ENCODE peak calls at places on chromosome 10, in seven cellular contexts. H is left ventricle myocardium inferior; I is GM23338; U is ovary; V is CD8-positive, alpha-beta T cell; L is right atrium auricular region; T is pancreas. Q is an unnamed sample. For H3K4me1, the result is how much of the 10 kb centered on the place peaks cover.

GRCh38 chr10:59847888-59848287 is 58.5 kb downstream of the CCDC6 start:
- DNase-seq in H (no peak), I (peak), U (no peak), V (no peak), L (no peak), T (no peak), Q (no peak)

GRCh38 chr10:119658274-119658673 is 7.1 kb downstream of the BAG3 start:
- DNase-seq in H (peak), I (peak), U (peak), V (no peak), L (peak), T (peak), Q (no peak)

GRCh38 chr10:31605846-31606543 is 287.0 kb downstream of the ZEB1 start:
- DNase-seq in H (no peak), I (no peak), U (no peak), V (no peak), L (no peak), T (no peak), Q (no peak)

GRCh38 chr10:115093776-115094361 is 704 bp downstream of the ATRNL1 start:
- DNase-seq in H (no peak), I (peak), U (peak), V (no peak), L (no peak), T (peak), Q (no peak)

GRCh38 chr10:1629326-1630036 is 107.8 kb downstream of the ADARB2 start:
- DNase-seq in H (no peak), I (peak), U (no peak), V (no peak), L (no peak), T (no peak), Q (no peak)

GRCh38 chr10:34739915-34740314 is 75.2 kb downstream of the PARD3 start:
- DNase-seq in H (peak), I (peak), U (peak), V (no peak), L (no peak), T (no peak), Q (no peak)

GRCh38 chr10:33612551-33612950 is 278.1 kb upstream of the NRP1 start:
- DNase-seq in H (no peak), I (no peak), U (no peak), V (no peak), L (no peak), T (no peak), Q (no peak)

GRCh38 chr10:90195288-90195840 is 494.0 kb downstream of the KIF20B start:
- DNase-seq in H (no peak), I (no peak), U (no peak), V (no peak), L (no peak), T (no peak), Q (no peak)

GRCh38 chr10:17144757-17145156 is 15.1 kb upstream of the CUBN start:
- DNase-seq in H (no peak), I (no peak), U (no peak), V (no peak), L (no peak), T (no peak), Q (no peak)

GRCh38 chr10:1198453-1199344 is 142.5 kb downstream of the WDR37 start:
- DNase-seq in H (no peak), I (peak), U (no peak), V (no peak), L (no peak), T (no peak), Q (no peak)

GRCh38 chr10:122461729-122462532 is 578 bp downstream of the HTRA1 start:
- DNase-seq in H (no peak), I (peak), U (peak), V (no peak), L (no peak), T (peak), Q (no peak)

GRCh38 chr10:126110434-126110833 is 214.1 kb downstream of the FANK1 start:
- DNase-seq in H (no peak), I (no peak), U (no peak), V (no peak), L (peak), T (no peak), Q (no peak)

GRCh38 chr10:126115861-126116260 is 219.5 kb downstream of the FANK1 start:
- DNase-seq in H (no peak), I (no peak), U (no peak), V (no peak), L (no peak), T (no peak), Q (no peak)

GRCh38 chr10:126115021-126115610 is 218.8 kb downstream of the FANK1 start:
- DNase-seq in H (no peak), I (no peak), U (no peak), V (no peak), L (no peak), T (no peak), Q (no peak)

GRCh38 chr10:126109893-126110292 is 213.5 kb downstream of the FANK1 start:
- DNase-seq in H (no peak), I (no peak), U (no peak), V (no peak), L (no peak), T (no peak), Q (no peak)

DNA sequence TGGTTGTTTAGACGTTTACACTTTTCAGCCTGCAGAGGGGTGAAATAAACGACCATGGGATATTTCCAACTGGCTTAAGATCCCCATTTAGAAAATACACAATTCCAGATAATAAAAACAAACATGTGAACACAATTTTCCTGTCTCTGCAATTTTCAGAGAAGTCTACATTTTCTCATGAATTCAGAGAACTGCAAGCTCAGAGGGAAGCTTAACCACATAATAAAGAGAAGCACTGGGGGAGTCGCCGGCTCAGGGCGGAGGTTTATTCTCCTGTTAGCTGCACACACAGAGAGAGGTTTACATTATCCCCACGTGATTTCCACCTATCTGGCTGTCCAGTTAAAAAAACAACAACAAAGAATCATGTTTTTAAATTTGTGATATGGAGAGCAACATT is 215.2 kb downstream of the FANK1 start:
- DNase-seq in H (no peak), I (no peak), U (no peak), V (no peak), L (peak), T (no peak), Q (no peak)
- H3K4me1 ChIP-seq in H (under half), I (under half), U (under half), V (under half), L (under half), T (under half), Q (under half)

DNA sequence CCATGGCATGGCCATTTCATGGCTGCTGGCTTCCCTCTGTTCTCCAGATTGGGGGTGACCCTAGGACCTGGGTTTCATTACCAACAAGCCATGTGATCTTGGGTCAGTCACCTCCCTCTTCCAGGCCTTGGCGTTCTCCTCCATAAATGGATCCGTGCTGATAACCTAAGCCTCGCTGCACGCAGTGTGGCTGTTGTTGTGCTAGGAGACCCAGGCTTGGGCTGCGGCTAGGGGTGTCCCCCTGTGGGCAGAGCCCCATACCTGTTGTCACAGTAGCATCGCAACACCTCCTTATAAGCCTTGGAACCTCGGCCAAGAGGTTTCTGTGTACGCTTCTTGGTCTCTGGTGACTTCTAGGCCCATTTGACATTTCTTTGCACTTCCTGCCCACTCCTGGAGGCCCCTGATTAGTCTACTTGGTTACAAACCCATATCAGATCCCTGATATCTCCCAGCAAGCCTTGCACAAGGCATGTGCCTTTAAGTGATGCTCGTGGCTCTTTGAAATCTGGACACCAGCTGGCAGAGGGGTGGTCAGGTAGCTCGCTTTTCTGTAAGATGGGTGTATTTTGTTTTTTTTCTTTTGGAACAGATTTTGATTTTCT is 23.6 kb downstream of the ZMIZ1 start:
- DNase-seq in H (no peak), I (no peak), U (no peak), V (no peak), L (no peak), T (no peak), Q (no peak)
- H3K4me1 ChIP-seq in H (half or more), I (under half), U (under half), V (under half), L (under half), T (half or more), Q (half or more)

GRCh38 chr10:11207276-11207809 is 189.7 kb downstream of the CELF2 start:
- DNase-seq in H (no peak), I (no peak), U (no peak), V (no peak), L (no peak), T (no peak), Q (no peak)

GRCh38 chr10:11208908-11209809 is 191.5 kb downstream of the CELF2 start:
- DNase-seq in H (no peak), I (no peak), U (no peak), V (no peak), L (peak), T (no peak), Q (no peak)

GRCh38 chr10:11208243-11208642 is 190.6 kb downstream of the CELF2 start:
- DNase-seq in H (no peak), I (no peak), U (no peak), V (no peak), L (peak), T (no peak), Q (no peak)

GRCh38 chr10:11210211-11210922 is 192.7 kb downstream of the CELF2 start:
- DNase-seq in H (no peak), I (no peak), U (no peak), V (no peak), L (peak), T (no peak), Q (no peak)

GRCh38 chr10:11209810-11210141 is 192.1 kb downstream of the CELF2 start:
- DNase-seq in H (no peak), I (no peak), U (no peak), V (no peak), L (peak), T (no peak), Q (no peak)
- H3K4me1 ChIP-seq in H (half or more), I (under half), U (under half), V (half or more), L (under half), T (under half), Q (under half)

DNA sequence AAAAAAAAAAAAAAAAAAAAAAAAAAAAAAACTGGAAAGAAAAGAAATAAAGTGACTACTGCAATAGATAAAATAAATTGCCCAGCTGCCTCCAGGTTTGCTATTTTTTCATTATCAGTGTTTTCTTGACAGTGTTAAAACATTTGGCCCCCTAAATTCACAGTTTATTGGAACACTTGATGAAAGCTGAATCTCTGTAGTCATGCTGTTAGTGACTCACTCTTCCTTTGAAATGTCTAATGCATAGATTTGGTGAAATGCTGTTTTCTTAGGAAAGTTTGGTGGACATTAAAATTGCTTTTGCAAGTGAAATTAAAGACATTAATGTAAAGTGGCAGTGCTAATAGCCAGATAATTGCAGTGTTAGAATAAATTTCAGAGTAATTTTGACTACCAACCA is 785.2 kb downstream of the NRG3 start:
- DNase-seq in H (no peak), I (no peak), U (no peak), V (no peak), L (no peak), T (no peak), Q (no peak)
- H3K4me1 ChIP-seq in H (under half), I (under half), U (under half), V (under half), L (under half), T (under half), Q (under half)

GRCh38 chr10:44972874-44973306 is 5.7 kb downstream of the DEPP1 start:
- DNase-seq in H (no peak), I (no peak), U (no peak), V (no peak), L (no peak), T (no peak), Q (no peak)

GRCh38 chr10:44971935-44972792 is 6.4 kb downstream of the DEPP1 start:
- DNase-seq in H (no peak), I (no peak), U (no peak), V (no peak), L (no peak), T (no peak), Q (no peak)

GRCh38 chr10:44974628-44975431 is 3.8 kb downstream of the DEPP1 start:
- DNase-seq in H (peak), I (peak), U (peak), V (peak), L (peak), T (peak), Q (no peak)

GRCh38 chr10:44974082-44974627 is 4.5 kb downstream of the DEPP1 start:
- DNase-seq in H (no peak), I (no peak), U (no peak), V (no peak), L (no peak), T (peak), Q (no peak)

DNA sequence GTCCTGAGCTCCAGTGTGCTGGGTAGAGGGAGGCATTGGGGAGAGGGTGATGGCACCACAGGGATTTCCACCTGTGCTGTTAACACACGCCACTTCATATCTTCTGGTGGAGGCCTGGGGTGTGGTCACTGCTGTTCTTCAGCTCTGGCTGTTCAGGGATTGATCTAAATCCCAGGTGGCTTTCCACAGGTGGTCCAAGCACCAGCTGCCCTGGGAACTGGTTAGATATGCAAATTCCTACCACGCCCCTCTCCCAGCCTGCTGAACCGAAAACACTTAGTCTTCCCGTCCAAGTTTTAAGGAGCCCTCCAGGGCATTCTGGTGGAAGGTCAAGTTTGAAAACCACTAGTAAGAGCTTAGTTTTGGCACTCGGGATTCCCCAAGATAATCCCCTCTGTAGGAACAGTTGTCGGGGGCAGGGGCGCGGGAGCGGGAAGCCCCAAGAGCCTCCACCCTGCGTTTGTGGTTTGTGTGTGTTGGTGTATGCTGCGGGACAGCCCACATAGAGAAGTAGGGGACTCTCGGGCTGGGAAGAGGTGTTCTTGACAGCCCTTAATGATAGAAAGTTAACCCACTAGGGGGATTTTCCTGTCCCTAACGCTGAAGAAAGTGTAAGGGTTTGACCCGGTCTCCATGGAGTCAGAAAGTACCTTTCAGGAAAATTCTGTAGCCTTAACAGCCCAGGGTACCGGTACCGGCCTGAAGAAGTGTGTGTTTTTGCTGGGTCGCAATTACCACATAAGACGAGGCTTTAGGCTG is 5.1 kb downstream of the DEPP1 start:
- DNase-seq in H (no peak), I (peak), U (no peak), V (no peak), L (no peak), T (peak), Q (no peak)
- H3K4me1 ChIP-seq in H (half or more), I (under half), U (under half), V (under half), L (under half), T (under half), Q (under half)

GRCh38 chr10:76624470-76624869 is 1013.1 kb downstream of the KCNMA1 start:
- DNase-seq in H (no peak), I (no peak), U (no peak), V (no peak), L (no peak), T (no peak), Q (no peak)

GRCh38 chr10:76631054-76631453 is 1006.6 kb downstream of the KCNMA1 start:
- DNase-seq in H (no peak), I (no peak), U (no peak), V (no peak), L (no peak), T (no peak), Q (no peak)

GRCh38 chr10:76621886-76622620 is 1015.6 kb downstream of the KCNMA1 start:
- DNase-seq in H (no peak), I (no peak), U (no peak), V (no peak), L (no peak), T (no peak), Q (no peak)

GRCh38 chr10:76628801-76629200 is 1008.8 kb downstream of the KCNMA1 start:
- DNase-seq in H (no peak), I (no peak), U (no peak), V (no peak), L (no peak), T (no peak), Q (no peak)

DNA sequence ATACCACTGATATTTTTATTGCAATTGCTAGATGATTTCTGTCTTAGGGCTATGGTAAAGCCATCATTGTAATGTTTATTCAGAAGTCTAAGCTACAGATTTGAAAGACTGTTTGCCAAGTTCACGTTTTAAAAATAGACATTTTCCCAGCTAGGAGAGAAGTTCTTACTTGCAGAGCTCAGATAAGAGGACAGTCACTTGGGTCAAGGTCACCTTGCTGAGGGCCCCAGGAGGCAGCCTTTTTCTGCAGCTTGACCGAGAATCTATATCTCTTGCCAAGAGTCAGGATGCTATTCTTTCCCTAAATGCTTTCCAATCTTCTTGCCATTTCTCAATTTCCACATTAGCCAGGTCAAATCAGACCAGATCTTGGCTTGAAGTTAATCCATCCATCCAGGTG is 1011.2 kb downstream of the KCNMA1 start:
- DNase-seq in H (no peak), I (no peak), U (peak), V (no peak), L (no peak), T (no peak), Q (no peak)
- H3K4me1 ChIP-seq in H (under half), I (under half), U (under half), V (under half), L (under half), T (under half), Q (under half)

GRCh38 chr10:91590142-91590903 is 42.5 kb downstream of the PPP1R3C start:
- DNase-seq in H (peak), I (no peak), U (peak), V (no peak), L (peak), T (peak), Q (no peak)

GRCh38 chr10:91590904-91591791 is 41.7 kb downstream of the PPP1R3C start:
- DNase-seq in H (peak), I (no peak), U (peak), V (no peak), L (no peak), T (peak), Q (no peak)

GRCh38 chr10:91592282-91593020 is 40.4 kb downstream of the PPP1R3C start:
- DNase-seq in H (no peak), I (no peak), U (no peak), V (no peak), L (no peak), T (peak), Q (no peak)

GRCh38 chr10:91593366-91593765 is 39.5 kb downstream of the PPP1R3C start:
- DNase-seq in H (no peak), I (no peak), U (no peak), V (no peak), L (no peak), T (no peak), Q (no peak)

GRCh38 chr10:91591792-91592165 is 41.1 kb downstream of the PPP1R3C start:
- DNase-seq in H (no peak), I (no peak), U (no peak), V (no peak), L (no peak), T (no peak), Q (no peak)
- H3K4me1 ChIP-seq in H (half or more), I (under half), U (under half), V (under half), L (under half), T (half or more), Q (half or more)

GRCh38 chr10:13883843-13884444 is 297.2 kb downstream of the PRPF18 start:
- DNase-seq in H (no peak), I (no peak), U (no peak), V (no peak), L (no peak), T (no peak), Q (no peak)

GRCh38 chr10:13882112-13882711 is 295.4 kb downstream of the PRPF18 start:
- DNase-seq in H (no peak), I (peak), U (no peak), V (no peak), L (no peak), T (no peak), Q (no peak)

GRCh38 chr10:13880760-13881159 is 294.0 kb downstream of the PRPF18 start:
- DNase-seq in H (no peak), I (peak), U (no peak), V (no peak), L (no peak), T (no peak), Q (no peak)

GRCh38 chr10:13890233-13890616 is 303.5 kb downstream of the PRPF18 start:
- DNase-seq in H (no peak), I (no peak), U (no peak), V (no peak), L (no peak), T (no peak), Q (no peak)

GRCh38 chr10:13885238-13885990 is 298.6 kb downstream of the PRPF18 start:
- DNase-seq in H (no peak), I (no peak), U (no peak), V (no peak), L (no peak), T (no peak), Q (no peak)
- H3K4me1 ChIP-seq in H (half or more), I (under half), U (under half), V (under half), L (under half), T (under half), Q (under half)

Q was measured in vagina.